ENCODE peak calls at places on chromosomes 1 and 21, in four cellular contexts. X is fibroblast of mammary gland; A is CD8-positive, alpha-beta T cell; W is HTR-8/SVneo. O is an unnamed sample.
A peak's percentile ranks its signal among the peaks of the same experiment; 100 is the strongest.

GRCh38 chr1:222241410-222241809 is 306.5 kb downstream of the HHIPL2 start:
- DNase-seq in A (no peak), X (no peak), W (no peak), O (no peak)

GRCh38 chr1:63458750-63459149 is 64.3 kb downstream of the ITGB3BP start:
- DNase-seq in X (no peak), A (no peak), W (no peak), O (no peak)

GRCh38 chr1:193183019-193183643 is 3.3 kb downstream of the B3GALT2 start:
- DNase-seq in X (peak; percentile 67), W (peak; percentile 5), A (no peak), O (peak; percentile 74)

GRCh38 chr1:165265196-165265838 is 91.2 kb downstream of the LMX1A start:
- DNase-seq in W (no peak), A (no peak), X (no peak), O (no peak)

GRCh38 chr1:26276432-26276838 is 3.5 kb upstream of the SH3BGRL3 start:
- DNase-seq in W (no peak), A (no peak), X (no peak), O (no peak)

GRCh38 chr1:3996846-3997705 is 97.0 kb upstream of the C1orf174 start:
- DNase-seq in X (no peak), W (no peak), A (no peak), O (no peak)

GRCh38 chr1:46996659-46997281 is 26.7 kb upstream of the CYP4X1 start:
- DNase-seq in X (peak; percentile 1), A (no peak), W (no peak), O (no peak)

GRCh38 chr21:31159808-31160207 is 121.5 kb upstream of the KRTAP19-8 start:
- DNase-seq in W (no peak), A (no peak), X (no peak), O (no peak)

GRCh38 chr1:42340093-42340492 is 5.1 kb upstream of the FOXJ3 start:
- DNase-seq in A (no peak), W (no peak), X (peak; percentile 21), O (no peak)

GRCh38 chr1:109671067-109671466 is 3.2 kb downstream of the GSTM2 start:
- DNase-seq in A (no peak), X (no peak), W (no peak), O (no peak)

GRCh38 chr1:243421784-243422183 is 165.9 kb downstream of the SDCCAG8 start:
- DNase-seq in W (peak; percentile 29), A (no peak), X (peak; percentile 71), O (peak; percentile 41)

GRCh38 chr1:213523781-213524398 is 463.9 kb upstream of the PROX1 start:
- DNase-seq in A (no peak), W (no peak), X (no peak), O (peak; percentile 0)

GRCh38 chr1:22508329-22508728 is 55.0 kb upstream of the EPHA8 start:
- DNase-seq in A (no peak), X (no peak), W (no peak), O (no peak)

GRCh38 chr1:182698977-182699672 is 14.7 kb upstream of the RGS8 start:
- DNase-seq in W (no peak), X (peak; percentile 6), A (no peak), O (no peak)

GRCh38 chr1:184075040-184076029 is 23.8 kb downstream of the TSEN15 start:
- DNase-seq in W (peak; percentile 48), A (no peak), X (peak; percentile 70), O (peak; percentile 79)

GRCh38 chr1:26003756-26004155 is 5.9 kb upstream of the PAFAH2 start:
- DNase-seq in A (no peak), W (no peak), X (no peak), O (no peak)

GRCh38 chr1:169484683-169485426 is 889 bp downstream of the SLC19A2 start:
- DNase-seq in W (peak; percentile 24), A (peak; percentile 9), X (peak; percentile 79), O (peak; percentile 51)

GRCh38 chr1:194076646-194077045 is 890.2 kb upstream of the B3GALT2 start:
- DNase-seq in W (no peak), A (no peak), X (no peak), O (peak; percentile 58)

GRCh38 chr1:115429242-115429641 is 91.2 kb upstream of the NGF start:
- DNase-seq in A (no peak), W (no peak), X (peak; percentile 74), O (no peak)

GRCh38 chr1:11178021-11179015 is 10.8 kb upstream of the ANGPTL7 start:
- DNase-seq in A (no peak), W (no peak), X (peak; percentile 54), O (peak; percentile 73)

GRCh38 chr1:59285691-59286090 is 11.2 kb upstream of the FGGY start:
- DNase-seq in X (peak; percentile 53), W (no peak), A (no peak), O (no peak)

GRCh38 chr1:111600886-111601386 is 18.7 kb upstream of the RAP1A start:
- DNase-seq in X (no peak), W (no peak), A (no peak), O (no peak)

GRCh38 chr1:2861988-2862430 is 60.5 kb upstream of the TTC34 start:
- DNase-seq in X (no peak), W (no peak), A (no peak), O (no peak)

GRCh38 chr1:161676441-161676840 is 13.5 kb downstream of the FCGR2B start:
- DNase-seq in W (no peak), A (no peak), X (no peak), O (no peak)

GRCh38 chr1:62746086-62746808 is 37.7 kb upstream of the ATG4C start:
- DNase-seq in A (no peak), W (peak; percentile 33), X (peak; percentile 72), O (peak; percentile 45)

GRCh38 chr1:243979396-243979795 is 71.7 kb upstream of the ZBTB18 start:
- DNase-seq in A (no peak), X (no peak), W (no peak), O (no peak)

GRCh38 chr21:31967334-31967733 is 94.5 kb downstream of the HUNK start:
- DNase-seq in A (no peak), X (no peak), W (no peak), O (no peak)

GRCh38 chr1:210195635-210196160 is 36.9 kb upstream of the SERTAD4 start:
- DNase-seq in W (no peak), A (no peak), X (no peak), O (peak; percentile 52)

GRCh38 chr1:31033573-31033972 is 31.9 kb downstream of the PUM1 start:
- DNase-seq in A (no peak), X (no peak), W (no peak), O (no peak)

GRCh38 chr21:14620152-14620551 is 74.0 kb upstream of the SAMSN1 start:
- DNase-seq in W (no peak), A (no peak), X (no peak), O (no peak)

GRCh38 chr1:247290576-247290975 is 34.7 kb downstream of the VN1R5 start:
- DNase-seq in X (no peak), A (no peak), W (no peak), O (no peak)

GRCh38 chr1:145690587-145691558 is 16.3 kb downstream of the PDZK1 start:
- DNase-seq in X (peak; percentile 87), A (peak; percentile 17), W (no peak), O (no peak)

O was measured in cardiac muscle cell.